ENCODE peak calls at places on chromosomes 6 and 20, in four cellular contexts. I is H1, W is IMR-90, T is mesendoderm. M is an unnamed sample.

GRCh38 chr6:29708432-29709177 is 14.6 kb upstream of the HLA-F start:
- DNase-seq in I (no peak), T (no peak), W (no peak), M (no peak)

GRCh38 chr6:41584668-41585205 is 38.6 kb downstream of the FOXP4 start:
- DNase-seq in W (no peak), I (peak; percentile 72), T (peak; percentile 61), M (peak; percentile 87)

GRCh38 chr6:40932953-40933352 is 106.1 kb downstream of the UNC5CL start:
- DNase-seq in I (no peak), T (no peak), W (no peak), M (no peak)

GRCh38 chr6:158170656-158171081 is 2.5 kb downstream of the GTF2H5 start:
- DNase-seq in W (peak; percentile 89), I (no peak), T (peak; percentile 68), M (no peak)

GRCh38 chr6:36682328-36683144 is 4.0 kb downstream of the CDKN1A start:
- DNase-seq in T (peak; percentile 53), W (no peak), I (no peak), M (peak; percentile 49)

GRCh38 chr20:60000271-60001026 is 42.2 kb downstream of the CDH26 start:
- DNase-seq in W (no peak), I (no peak), T (no peak), M (no peak)

GRCh38 chr20:10557685-10558084 is 116.1 kb downstream of the JAG1 start:
- DNase-seq in I (no peak), W (no peak), T (no peak), M (peak; percentile 41)

GRCh38 chr6:34154668-34155447 is 9.0 kb upstream of the GRM4 start:
- DNase-seq in W (peak; percentile 26), T (peak; percentile 51), I (peak; percentile 99), M (peak; percentile 78)

GRCh38 chr20:50233325-50234212 is 42.9 kb downstream of the CEBPB start:
- DNase-seq in W (no peak), T (no peak), I (no peak), M (no peak)

GRCh38 chr6:37033255-37033654 is 27.8 kb downstream of the FGD2 start:
- DNase-seq in I (no peak), T (no peak), W (peak; percentile 21), M (no peak)

GRCh38 chr6:151765444-151765886 is 42.0 kb upstream of the ESR1 start:
- DNase-seq in T (peak; percentile 80), I (no peak), W (peak; percentile 77), M (no peak)

GRCh38 chr6:162509821-162510220 is 217.7 kb downstream of the PRKN start:
- DNase-seq in T (no peak), W (no peak), I (no peak), M (no peak)

GRCh38 chr6:26125015-26125690 is 37.9 kb downstream of the HFE start:
- DNase-seq in W (no peak), I (no peak), T (no peak), M (no peak)

GRCh38 chr20:4837760-4838159 is 116.1 kb downstream of the PRND start:
- DNase-seq in I (no peak), T (no peak), W (no peak), M (no peak)

GRCh38 chr6:2596222-2596621 is 154.5 kb downstream of the MYLK4 start:
- DNase-seq in I (peak; percentile 71), T (peak; percentile 63), W (no peak), M (peak; percentile 71)

GRCh38 chr6:57275384-57275783 is 42.0 kb upstream of the PRIM2 start:
- DNase-seq in W (no peak), I (no peak), T (no peak), M (no peak)

GRCh38 chr20:38805502-38805957 is at the start of gene PPP1R16B:
- DNase-seq in I (peak; percentile 87), W (no peak), T (peak; percentile 74), M (peak; percentile 83)

GRCh38 chr6:11398451-11399326 is 138.9 kb upstream of the TMEM170B start:
- DNase-seq in I (no peak), T (no peak), W (peak; percentile 19), M (no peak)

GRCh38 chr6:124963416-124964083 is 1.3 kb downstream of the RNF217 start:
- DNase-seq in T (peak; percentile 67), W (peak; percentile 79), I (no peak), M (no peak)

GRCh38 chr6:160226118-160226541 is 32.5 kb downstream of the SLC22A2 start:
- DNase-seq in T (peak; percentile 71), W (no peak), I (no peak), M (no peak)

GRCh38 chr20:17394411-17394810 is 136.8 kb downstream of the BFSP1 start:
- DNase-seq in W (no peak), I (no peak), T (no peak), M (no peak)

GRCh38 chr6:47413752-47414516 is 63.7 kb upstream of the CD2AP start:
- DNase-seq in I (no peak), T (peak; percentile 71), W (peak; percentile 69), M (no peak)

GRCh38 chr6:40819182-40819834 is 219.7 kb downstream of the UNC5CL start:
- DNase-seq in I (no peak), T (peak; percentile 37), W (no peak), M (no peak)

GRCh38 chr6:52503853-52504777 is 72.7 kb downstream of the TRAM2 start:
- DNase-seq in W (peak; percentile 72), T (peak; percentile 57), I (no peak), M (no peak)

GRCh38 chr20:16261733-16262277 is 311.4 kb downstream of the KIF16B start:
- DNase-seq in T (no peak), I (no peak), W (no peak), M (no peak)

GRCh38 chr20:32961956-32962517 is 42.2 kb downstream of the SUN5 start:
- DNase-seq in W (no peak), T (no peak), I (peak; percentile 38), M (no peak)

GRCh38 chr6:71333700-71334099 is 45.1 kb downstream of the OGFRL1 start:
- DNase-seq in T (no peak), I (no peak), W (peak; percentile 94), M (no peak)

GRCh38 chr6:23365732-23366131 is 760.3 kb upstream of the NRSN1 start:
- DNase-seq in T (no peak), W (no peak), I (no peak), M (no peak)

GRCh38 chr6:45462190-45463134 is 84.7 kb upstream of the SUPT3H start:
- DNase-seq in I (no peak), T (no peak), W (no peak), M (no peak)

GRCh38 chr20:58485326-58485725 is 29.9 kb downstream of the APCDD1L start:
- DNase-seq in I (no peak), W (peak; percentile 10), T (no peak), M (no peak)

GRCh38 chr20:58483051-58483450 is 32.1 kb downstream of the APCDD1L start:
- DNase-seq in W (no peak), I (no peak), T (peak; percentile 57), M (peak; percentile 22)

GRCh38 chr20:58482416-58482815 is 32.8 kb downstream of the APCDD1L start:
- DNase-seq in W (peak; percentile 6), I (no peak), T (peak; percentile 91), M (peak; percentile 23)

GRCh38 chr20:58481541-58482021 is 33.6 kb downstream of the APCDD1L start:
- DNase-seq in T (peak; percentile 77), W (no peak), I (peak; percentile 96), M (peak; percentile 79)

DNA sequence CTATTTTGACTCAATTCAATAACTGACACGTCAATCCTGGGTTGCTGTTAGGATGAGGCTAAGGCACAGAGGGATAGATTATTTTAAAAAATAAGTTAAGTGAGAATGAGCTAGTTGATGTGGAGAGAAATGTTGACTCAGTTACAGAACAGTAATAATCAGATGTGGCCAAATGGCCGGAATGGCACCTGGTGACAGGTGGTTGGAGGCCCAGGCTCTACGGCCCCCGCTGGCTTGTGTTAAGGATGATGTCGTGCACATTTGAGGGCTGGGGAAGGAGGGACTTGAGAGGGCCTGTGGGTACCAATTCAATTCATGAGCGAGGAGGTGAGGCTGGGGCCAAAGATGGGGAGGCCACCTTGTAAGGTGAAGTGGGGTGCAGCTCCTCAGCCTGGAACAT is 31.7 kb downstream of the APCDD1L start:
- DNase-seq in T (no peak), I (no peak), W (no peak), M (peak; percentile 9)
- H3K56ac ChIP-seq in T (no peak overlapping the region), I (no peak overlapping the region), W (no peak overlapping the region), M (no peak overlapping the region)

GRCh38 chr6:144216668-144217218 is 66.4 kb downstream of the STX11 start:
- DNase-seq in I (no peak), T (no peak), W (no peak), M (no peak)
- H3K27ac ChIP-seq in I (no peak overlapping the region), T (no peak overlapping the region), W (peak overlapping the region; percentile 2), M (no peak overlapping the region)

GRCh38 chr6:110355727-110356126 is 2.4 kb downstream of the METTL24 start:
- DNase-seq in I (no peak), W (no peak), T (peak; percentile 65), M (peak; percentile 39)

GRCh38 chr6:110357696-110358535 is at the start of gene METTL24:
- DNase-seq in I (peak; percentile 72), W (no peak), T (peak; percentile 53), M (peak; percentile 62)

GRCh38 chr6:110356778-110357177 is 1.4 kb downstream of the METTL24 start:
- DNase-seq in W (no peak), I (no peak), T (peak; percentile 36), M (peak; percentile 39)

GRCh38 chr6:110358536-110359148 is 493 bp upstream of the METTL24 start:
- DNase-seq in W (no peak), T (no peak), I (no peak), M (no peak)

GRCh38 chr6:110357298-110357695 is 852 bp downstream of the METTL24 start:
- DNase-seq in W (no peak), T (no peak), I (no peak), M (no peak)
- H3K56ac ChIP-seq in W (no peak overlapping the region), T (peak overlapping the region; percentile 61), I (no peak overlapping the region), M (no peak overlapping the region)

GRCh38 chr6:95545691-95546090 is 31.6 kb upstream of the MANEA start:
- DNase-seq in W (no peak), T (no peak), I (no peak), M (no peak)
- H3K27ac ChIP-seq in W (no peak overlapping the region), T (peak overlapping the region; percentile 64), I (no peak overlapping the region), M (no peak overlapping the region)